ENCODE peak calls at places on chromosomes 2 and 18, in nine cellular contexts. One of them, this sample, is unnamed.

GRCh38 chr2:15788458-15789229 is 151.7 kb upstream of the MYCN start:
- DNase-seq in cardiac muscle cell: no peak
- DNase-seq in CD4-positive, CD25-positive, alpha-beta regulatory T cell: no peak
- DNase-seq in lower lobe of right lung: no peak
- DNase-seq in astrocyte: no peak
- DNase-seq in colonic mucosa: no peak
- DNase-seq in brain microvascular endothelial cell: no peak
- DNase-seq in stomach: no peak
- DNase-seq in A549: no peak
- DNase-seq in this sample: no peak

GRCh38 chr2:950627-950992 is at the start of gene SNTG2:
- DNase-seq in stomach: peak
- DNase-seq in colonic mucosa: peak
- DNase-seq in lower lobe of right lung: no peak
- DNase-seq in brain microvascular endothelial cell: no peak
- DNase-seq in cardiac muscle cell: peak
- DNase-seq in CD4-positive, CD25-positive, alpha-beta regulatory T cell: peak
- DNase-seq in astrocyte: no peak
- DNase-seq in A549: no peak
- DNase-seq in this sample: no peak

GRCh38 chr18:48312066-48312465 is 97.1 kb downstream of the ZBTB7C start:
- DNase-seq in astrocyte: no peak
- DNase-seq in stomach: no peak
- DNase-seq in colonic mucosa: no peak
- DNase-seq in lower lobe of right lung: no peak
- DNase-seq in A549: no peak
- DNase-seq in cardiac muscle cell: no peak
- DNase-seq in CD4-positive, CD25-positive, alpha-beta regulatory T cell: no peak
- DNase-seq in brain microvascular endothelial cell: no peak
- DNase-seq in this sample: no peak

GRCh38 chr2:239608723-239609122 is 207.9 kb upstream of the HDAC4 start:
- DNase-seq in stomach: no peak
- DNase-seq in A549: no peak
- DNase-seq in cardiac muscle cell: no peak
- DNase-seq in lower lobe of right lung: peak
- DNase-seq in colonic mucosa: peak
- DNase-seq in brain microvascular endothelial cell: no peak
- DNase-seq in CD4-positive, CD25-positive, alpha-beta regulatory T cell: no peak
- DNase-seq in astrocyte: no peak
- DNase-seq in this sample: no peak

GRCh38 chr2:119407430-119408220 is 24.0 kb upstream of the TMEM37 start:
- DNase-seq in stomach: peak
- DNase-seq in lower lobe of right lung: no peak
- DNase-seq in A549: peak
- DNase-seq in cardiac muscle cell: peak
- DNase-seq in CD4-positive, CD25-positive, alpha-beta regulatory T cell: peak
- DNase-seq in brain microvascular endothelial cell: peak
- DNase-seq in colonic mucosa: peak
- DNase-seq in astrocyte: peak
- DNase-seq in this sample: no peak

GRCh38 chr2:183427558-183427957 is 303.3 kb downstream of the NUP35 start:
- DNase-seq in stomach: no peak
- DNase-seq in CD4-positive, CD25-positive, alpha-beta regulatory T cell: no peak
- DNase-seq in brain microvascular endothelial cell: no peak
- DNase-seq in cardiac muscle cell: no peak
- DNase-seq in colonic mucosa: no peak
- DNase-seq in lower lobe of right lung: no peak
- DNase-seq in astrocyte: no peak
- DNase-seq in A549: no peak
- DNase-seq in this sample: no peak

GRCh38 chr2:208371634-208371935 is 35.0 kb upstream of the PTH2R start:
- DNase-seq in cardiac muscle cell: no peak
- DNase-seq in astrocyte: no peak
- DNase-seq in A549: no peak
- DNase-seq in lower lobe of right lung: no peak
- DNase-seq in brain microvascular endothelial cell: no peak
- DNase-seq in CD4-positive, CD25-positive, alpha-beta regulatory T cell: no peak
- DNase-seq in colonic mucosa: no peak
- DNase-seq in stomach: no peak
- DNase-seq in this sample: no peak

GRCh38 chr18:35460719-35461118 is 37.0 kb downstream of the INO80C start:
- DNase-seq in stomach: no peak
- DNase-seq in astrocyte: peak
- DNase-seq in brain microvascular endothelial cell: no peak
- DNase-seq in A549: no peak
- DNase-seq in cardiac muscle cell: no peak
- DNase-seq in lower lobe of right lung: no peak
- DNase-seq in colonic mucosa: no peak
- DNase-seq in CD4-positive, CD25-positive, alpha-beta regulatory T cell: no peak
- DNase-seq in this sample: no peak

GRCh38 chr2:73700111-73700510 is 37.0 kb downstream of the TPRKB start:
- DNase-seq in cardiac muscle cell: no peak
- DNase-seq in A549: no peak
- DNase-seq in colonic mucosa: peak
- DNase-seq in brain microvascular endothelial cell: no peak
- DNase-seq in CD4-positive, CD25-positive, alpha-beta regulatory T cell: no peak
- DNase-seq in astrocyte: no peak
- DNase-seq in stomach: peak
- DNase-seq in lower lobe of right lung: no peak
- DNase-seq in this sample: no peak

GRCh38 chr18:73446502-73446901 is 578.7 kb upstream of the NETO1 start:
- DNase-seq in cardiac muscle cell: no peak
- DNase-seq in CD4-positive, CD25-positive, alpha-beta regulatory T cell: no peak
- DNase-seq in lower lobe of right lung: no peak
- DNase-seq in stomach: no peak
- DNase-seq in A549: no peak
- DNase-seq in astrocyte: no peak
- DNase-seq in colonic mucosa: no peak
- DNase-seq in brain microvascular endothelial cell: no peak
- DNase-seq in this sample: no peak

GRCh38 chr2:49080681-49081080 is 73.6 kb downstream of the FSHR start:
- DNase-seq in brain microvascular endothelial cell: no peak
- DNase-seq in stomach: no peak
- DNase-seq in A549: no peak
- DNase-seq in CD4-positive, CD25-positive, alpha-beta regulatory T cell: no peak
- DNase-seq in lower lobe of right lung: no peak
- DNase-seq in colonic mucosa: no peak
- DNase-seq in astrocyte: no peak
- DNase-seq in cardiac muscle cell: no peak
- DNase-seq in this sample: no peak

GRCh38 chr2:68855550-68855949 is 15.6 kb downstream of the BMP10 start:
- DNase-seq in astrocyte: no peak
- DNase-seq in A549: no peak
- DNase-seq in cardiac muscle cell: no peak
- DNase-seq in colonic mucosa: no peak
- DNase-seq in CD4-positive, CD25-positive, alpha-beta regulatory T cell: no peak
- DNase-seq in brain microvascular endothelial cell: no peak
- DNase-seq in lower lobe of right lung: no peak
- DNase-seq in stomach: no peak
- DNase-seq in this sample: no peak

GRCh38 chr2:60608679-60609078 is 55.2 kb upstream of the BCL11A start:
- DNase-seq in A549: no peak
- DNase-seq in stomach: no peak
- DNase-seq in lower lobe of right lung: no peak
- DNase-seq in CD4-positive, CD25-positive, alpha-beta regulatory T cell: no peak
- DNase-seq in colonic mucosa: no peak
- DNase-seq in astrocyte: peak
- DNase-seq in cardiac muscle cell: no peak
- DNase-seq in brain microvascular endothelial cell: no peak
- DNase-seq in this sample: no peak

DNA sequence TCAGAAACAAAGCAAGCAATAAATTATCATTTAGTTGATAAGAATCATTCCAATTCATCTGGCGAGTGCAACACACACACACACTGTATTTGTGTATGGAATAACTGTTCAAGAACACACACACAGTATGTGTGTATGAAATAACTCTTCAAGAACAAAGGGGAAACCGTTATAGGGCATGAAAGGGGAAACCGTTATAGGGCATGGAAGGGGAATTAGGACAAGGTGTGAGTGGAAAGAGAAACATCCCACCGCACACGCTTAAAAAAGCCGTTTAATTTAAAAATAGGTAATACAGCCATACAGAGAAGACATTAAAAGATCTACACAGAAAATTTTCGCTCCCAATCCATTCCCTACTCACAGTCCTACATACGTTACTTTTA is 607 bp upstream of the TSN start:
- DNase-seq in lower lobe of right lung: no peak
- DNase-seq in cardiac muscle cell: no peak
- DNase-seq in brain microvascular endothelial cell: no peak
- DNase-seq in A549: no peak
- DNase-seq in CD4-positive, CD25-positive, alpha-beta regulatory T cell: peak
- DNase-seq in stomach: no peak
- DNase-seq in astrocyte: no peak
- DNase-seq in colonic mucosa: no peak
- DNase-seq in this sample: no peak
- H3K4me3 ChIP-seq in lower lobe of right lung: peak
- H3K4me3 ChIP-seq in cardiac muscle cell: peak
- H3K4me3 ChIP-seq in brain microvascular endothelial cell: peak
- H3K4me3 ChIP-seq in A549: peak
- H3K4me3 ChIP-seq in CD4-positive, CD25-positive, alpha-beta regulatory T cell: peak
- H3K4me3 ChIP-seq in stomach: peak
- H3K4me3 ChIP-seq in astrocyte: peak
- H3K4me3 ChIP-seq in colonic mucosa: peak
- H3K4me3 ChIP-seq in this sample: peak

DNA sequence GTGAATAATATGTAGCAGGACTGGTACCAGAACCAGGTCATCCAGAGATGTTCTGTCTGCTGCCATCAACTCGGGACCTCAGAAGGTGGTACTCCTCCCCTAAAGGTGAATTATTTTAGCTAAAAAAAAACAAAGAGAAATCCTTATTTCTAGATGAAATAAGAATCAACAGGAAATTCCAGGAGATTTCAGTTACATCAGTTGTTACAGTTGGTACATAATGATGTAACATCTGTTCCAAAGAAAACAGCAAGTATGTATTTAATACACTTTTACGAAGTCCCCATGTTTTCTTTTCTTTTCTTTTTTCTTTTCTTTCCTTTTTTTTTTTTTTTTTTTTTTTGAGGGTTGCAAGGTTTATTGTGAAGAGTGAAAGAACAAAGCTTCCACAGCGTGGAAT is 33.6 kb upstream of the CD28 start:
- DNase-seq in astrocyte: no peak
- DNase-seq in A549: no peak
- DNase-seq in lower lobe of right lung: no peak
- DNase-seq in CD4-positive, CD25-positive, alpha-beta regulatory T cell: no peak
- DNase-seq in cardiac muscle cell: no peak
- DNase-seq in brain microvascular endothelial cell: no peak
- DNase-seq in colonic mucosa: no peak
- DNase-seq in stomach: no peak
- DNase-seq in this sample: no peak
- H3K27ac ChIP-seq in astrocyte: no peak
- H3K27ac ChIP-seq in A549: no peak
- H3K27ac ChIP-seq in lower lobe of right lung: no peak
- H3K27ac ChIP-seq in CD4-positive, CD25-positive, alpha-beta regulatory T cell: no peak
- H3K27ac ChIP-seq in cardiac muscle cell: no peak
- H3K27ac ChIP-seq in brain microvascular endothelial cell: no peak
- H3K27ac ChIP-seq in colonic mucosa: no peak
- H3K27ac ChIP-seq in stomach: no peak
- H3K27ac ChIP-seq in this sample: no peak

DNA sequence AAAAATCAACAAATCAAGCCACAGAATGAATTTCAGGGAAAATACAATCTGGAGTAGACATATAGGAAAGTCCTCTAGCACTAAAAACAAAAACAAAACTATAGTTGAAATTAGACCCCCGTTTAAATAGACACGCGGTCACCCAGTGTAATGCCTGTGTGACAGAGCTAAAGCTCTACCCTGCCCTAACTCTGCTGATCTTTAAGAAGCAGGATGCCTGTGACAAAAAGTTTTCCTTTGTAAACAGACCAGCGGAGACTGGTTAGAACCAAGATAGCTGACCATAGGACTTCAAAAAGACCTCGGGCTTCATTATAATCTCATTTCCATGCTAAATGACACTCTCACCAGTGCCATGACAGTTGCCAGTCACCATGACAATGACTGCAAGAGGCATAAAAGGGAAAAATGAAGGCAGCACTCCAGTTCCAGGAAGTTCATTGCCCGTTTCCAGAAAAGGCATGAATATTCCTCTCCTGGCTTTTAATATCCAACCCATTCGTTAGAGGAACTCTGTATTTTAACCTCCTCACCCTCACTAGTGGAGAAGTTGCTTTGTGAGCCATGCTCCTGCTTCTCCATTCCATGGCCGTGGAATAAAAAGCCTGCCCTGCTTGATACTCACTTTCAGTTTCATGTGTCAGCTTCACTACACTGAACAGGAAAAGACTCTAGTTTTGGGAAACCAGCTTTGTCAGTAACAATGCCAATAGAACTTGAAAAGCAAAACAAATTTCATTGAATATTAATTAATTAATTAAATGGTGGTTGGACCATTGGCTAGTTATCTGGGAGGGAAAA is 157.1 kb upstream of the COPS8 start:
- DNase-seq in stomach: peak
- DNase-seq in CD4-positive, CD25-positive, alpha-beta regulatory T cell: no peak
- DNase-seq in A549: no peak
- DNase-seq in colonic mucosa: peak
- DNase-seq in cardiac muscle cell: no peak
- DNase-seq in brain microvascular endothelial cell: no peak
- DNase-seq in astrocyte: no peak
- DNase-seq in lower lobe of right lung: no peak
- DNase-seq in this sample: no peak
- H3K4me3 ChIP-seq in stomach: peak
- H3K4me3 ChIP-seq in CD4-positive, CD25-positive, alpha-beta regulatory T cell: peak
- H3K4me3 ChIP-seq in A549: peak
- H3K4me3 ChIP-seq in colonic mucosa: no peak
- H3K4me3 ChIP-seq in cardiac muscle cell: no peak
- H3K4me3 ChIP-seq in brain microvascular endothelial cell: no peak
- H3K4me3 ChIP-seq in astrocyte: peak
- H3K4me3 ChIP-seq in lower lobe of right lung: peak
- H3K4me3 ChIP-seq in this sample: peak

GRCh38 chr18:62426191-62426488 is 96.7 kb upstream of the ZCCHC2 start:
- DNase-seq in A549: no peak
- DNase-seq in stomach: no peak
- DNase-seq in cardiac muscle cell: no peak
- DNase-seq in astrocyte: no peak
- DNase-seq in CD4-positive, CD25-positive, alpha-beta regulatory T cell: no peak
- DNase-seq in brain microvascular endothelial cell: no peak
- DNase-seq in lower lobe of right lung: no peak
- DNase-seq in colonic mucosa: no peak
- DNase-seq in this sample: no peak

GRCh38 chr18:62418258-62418657 is 93.1 kb downstream of the TNFRSF11A start:
- DNase-seq in CD4-positive, CD25-positive, alpha-beta regulatory T cell: peak
- DNase-seq in stomach: no peak
- DNase-seq in cardiac muscle cell: no peak
- DNase-seq in colonic mucosa: no peak
- DNase-seq in lower lobe of right lung: no peak
- DNase-seq in A549: no peak
- DNase-seq in brain microvascular endothelial cell: no peak
- DNase-seq in astrocyte: no peak
- DNase-seq in this sample: no peak

GRCh38 chr18:62420151-62420512 is 95.0 kb downstream of the TNFRSF11A start:
- DNase-seq in stomach: no peak
- DNase-seq in cardiac muscle cell: no peak
- DNase-seq in lower lobe of right lung: no peak
- DNase-seq in A549: no peak
- DNase-seq in astrocyte: peak
- DNase-seq in colonic mucosa: peak
- DNase-seq in CD4-positive, CD25-positive, alpha-beta regulatory T cell: no peak
- DNase-seq in brain microvascular endothelial cell: peak
- DNase-seq in this sample: no peak

GRCh38 chr18:62425465-62426190 is 97.2 kb upstream of the ZCCHC2 start:
- DNase-seq in A549: peak
- DNase-seq in colonic mucosa: peak
- DNase-seq in CD4-positive, CD25-positive, alpha-beta regulatory T cell: peak
- DNase-seq in cardiac muscle cell: peak
- DNase-seq in astrocyte: peak
- DNase-seq in lower lobe of right lung: peak
- DNase-seq in stomach: peak
- DNase-seq in brain microvascular endothelial cell: peak
- DNase-seq in this sample: peak

GRCh38 chr18:62420513-62421209 is 95.6 kb downstream of the TNFRSF11A start:
- DNase-seq in brain microvascular endothelial cell: peak
- DNase-seq in lower lobe of right lung: no peak
- DNase-seq in colonic mucosa: peak
- DNase-seq in CD4-positive, CD25-positive, alpha-beta regulatory T cell: peak
- DNase-seq in stomach: peak
- DNase-seq in cardiac muscle cell: no peak
- DNase-seq in astrocyte: peak
- DNase-seq in A549: peak
- DNase-seq in this sample: peak
- H3K27ac ChIP-seq in brain microvascular endothelial cell: peak
- H3K27ac ChIP-seq in lower lobe of right lung: peak
- H3K27ac ChIP-seq in colonic mucosa: peak
- H3K27ac ChIP-seq in CD4-positive, CD25-positive, alpha-beta regulatory T cell: peak
- H3K27ac ChIP-seq in stomach: peak
- H3K27ac ChIP-seq in cardiac muscle cell: no peak
- H3K27ac ChIP-seq in astrocyte: peak
- H3K27ac ChIP-seq in A549: peak
- H3K27ac ChIP-seq in this sample: peak